ENCODE peak calls at places on chromosome 11, in four cellular contexts. B, S, V and W are unnamed samples.

GRCh38 chr11:117992136-117992535 is 5.9 kb downstream of the IL10RA start:
- DNase-seq in S (no peak), V (no peak), B (no peak), W (no peak)

GRCh38 chr11:62602141-62603071 is 741 bp upstream of the MTA2 start:
- DNase-seq in V (no peak), B (peak; percentile 82), S (peak; percentile 75), W (peak; percentile 60)

GRCh38 chr11:92765965-92766371 is 203.5 kb upstream of the MTNR1B start:
- DNase-seq in V (no peak), S (peak; percentile 37), B (no peak), W (no peak)

GRCh38 chr11:105073486-105074200 is 28.5 kb upstream of the CARD16 start:
- DNase-seq in V (no peak), B (no peak), S (no peak), W (no peak)

GRCh38 chr11:132864811-132865576 is 667.3 kb downstream of the OPCML start:
- DNase-seq in S (no peak), B (no peak), V (no peak), W (no peak)

GRCh38 chr11:45881708-45882368 is 3.6 kb upstream of the MAPK8IP1 start:
- DNase-seq in V (no peak), B (no peak), S (no peak), W (no peak)

GRCh38 chr11:90448280-90448679 is 225.4 kb upstream of the CHORDC1 start:
- DNase-seq in S (no peak), V (no peak), B (no peak), W (no peak)

GRCh38 chr11:125517116-125517804 is 21.2 kb upstream of the FEZ1 start:
- DNase-seq in B (no peak), V (no peak), S (peak; percentile 71), W (no peak)

GRCh38 chr11:74746868-74747267 is 1.8 kb upstream of the RNF169 start:
- DNase-seq in S (no peak), B (no peak), V (no peak), W (no peak)

GRCh38 chr11:92222701-92223100 is 1.9 kb upstream of the FAT3 start:
- DNase-seq in S (no peak), B (no peak), V (no peak), W (no peak)

GRCh38 chr11:96149743-96150555 is 193.0 kb downstream of the MAML2 start:
- DNase-seq in B (no peak), S (no peak), V (no peak), W (no peak)

GRCh38 chr11:76672431-76673163 is 2.0 kb upstream of the LRRC32 start:
- DNase-seq in B (no peak), V (no peak), S (no peak), W (no peak)

GRCh38 chr11:120545813-120546212 is 34.3 kb downstream of the GRIK4 start:
- DNase-seq in V (no peak), B (no peak), S (no peak), W (no peak)